ENCODE peak calls at places on chromosome 21, in ten cellular contexts. K is pancreas, X is skeletal muscle cell, W is coronary artery, V is IMR-90, A is AG09309, S is H7, F is AG04449, E is lower leg skin, C is tibial artery. J is an unnamed sample.

GRCh38 chr21:36323032-36323431 is 3.0 kb downstream of the MORC3 start:
- DNase-seq in X (no peak), F (no peak), V (peak; percentile 20), K (no peak), C (no peak), S (no peak), A (no peak), W (no peak), E (no peak), J (no peak)

GRCh38 chr21:29487154-29487553 is 188.4 kb downstream of the BACH1 start:
- DNase-seq in F (no peak), S (peak; percentile 21), X (no peak), E (no peak), A (no peak), V (no peak), C (no peak), W (no peak), K (no peak), J (no peak)

GRCh38 chr21:25944672-25945213 is 210.0 kb downstream of the GABPA start:
- DNase-seq in X (no peak), E (no peak), W (no peak), C (no peak), V (peak; percentile 32), S (no peak), F (no peak), K (no peak), A (no peak), J (no peak)

GRCh38 chr21:32474179-32475059 is 61.9 kb downstream of the EVA1C start:
- DNase-seq in E (peak; percentile 84), A (no peak), S (no peak), K (no peak), X (no peak), V (no peak), C (no peak), W (no peak), F (no peak), J (no peak)

GRCh38 chr21:31117046-31117916 is 79.0 kb upstream of the KRTAP19-8 start:
- DNase-seq in K (no peak), V (peak; percentile 86), X (peak; percentile 61), E (no peak), A (peak; percentile 28), S (no peak), F (peak; percentile 61), W (no peak), C (no peak), J (peak; percentile 39)

GRCh38 chr21:15754640-15755039 is 24.9 kb downstream of the USP25 start:
- DNase-seq in C (no peak), W (no peak), K (no peak), A (no peak), F (no peak), X (no peak), E (no peak), S (no peak), V (peak; percentile 66), J (no peak)

GRCh38 chr21:38303300-38303699 is 46.5 kb downstream of the KCNJ15 start:
- DNase-seq in C (peak; percentile 93), K (no peak), A (peak; percentile 93), V (peak; percentile 88), E (peak; percentile 93), F (peak; percentile 73), X (peak; percentile 99), W (peak; percentile 81), S (no peak), J (peak; percentile 77)

GRCh38 chr21:38824124-38824822 is 18.5 kb downstream of the ETS2 start:
- DNase-seq in S (no peak), K (no peak), F (no peak), A (no peak), C (no peak), V (peak; percentile 90), X (no peak), W (peak; percentile 63), E (no peak), J (no peak)

DNA sequence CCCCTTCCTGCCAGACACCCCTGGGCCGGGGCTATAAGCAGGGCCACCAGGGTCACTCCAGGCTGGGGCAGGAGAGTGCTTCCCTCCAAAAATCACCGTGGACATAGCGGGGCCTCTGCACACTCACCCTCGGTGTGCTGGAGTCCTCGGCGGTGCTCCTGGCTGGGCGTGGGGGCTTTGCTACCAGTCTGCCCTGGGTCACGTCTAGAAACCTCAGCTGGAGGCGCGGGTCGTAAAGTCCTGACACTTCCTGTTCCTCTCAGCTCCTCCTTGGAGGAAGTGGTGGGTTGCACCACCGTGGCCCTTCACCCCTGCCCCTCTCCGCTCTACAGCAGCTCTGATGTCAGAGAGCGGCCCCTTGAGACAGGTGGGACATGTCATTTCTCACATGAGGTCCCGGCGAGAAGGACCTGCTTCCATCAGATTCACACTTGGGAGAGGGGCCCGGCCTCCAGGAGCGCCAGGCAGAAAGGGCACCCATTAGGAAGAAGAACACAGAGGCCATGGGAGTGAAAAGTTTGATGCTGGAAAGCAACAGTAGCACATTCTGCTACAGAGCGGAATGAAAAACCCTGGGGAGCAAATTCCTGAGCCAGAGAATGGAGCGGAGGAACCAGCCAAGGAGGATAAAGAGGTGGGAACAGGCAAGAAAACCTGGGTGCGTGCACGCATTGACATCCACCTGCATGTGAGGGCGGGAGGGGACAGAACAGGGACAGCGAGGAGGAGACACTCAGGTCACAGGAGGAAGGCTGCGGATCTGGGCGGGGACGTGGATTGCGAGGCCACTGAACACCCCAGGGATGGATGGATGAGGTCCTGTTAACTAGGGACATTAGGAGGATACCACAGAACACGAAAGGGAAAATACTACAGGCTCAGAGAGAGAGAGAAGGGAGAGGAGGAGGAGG is at the start of gene ITGB2:
- DNase-seq in C (peak; percentile 55), V (no peak), S (no peak), A (no peak), K (no peak), X (no peak), E (no peak), W (no peak), F (no peak), J (no peak)
- H3K4me3 ChIP-seq in C (peak within 1 kb of the TSS; percentile 34), V (no peak within 1 kb of the TSS), S (no peak within 1 kb of the TSS), A (no peak within 1 kb of the TSS), K (no peak within 1 kb of the TSS), X (no peak within 1 kb of the TSS), E (no peak within 1 kb of the TSS), W (peak within 1 kb of the TSS; percentile 62), F (no peak within 1 kb of the TSS), J (no peak within 1 kb of the TSS)

GRCh38 chr21:44494956-44495355 is 39.6 kb downstream of the LRRC3 start:
- DNase-seq in S (no peak), K (no peak), W (no peak), X (no peak), E (no peak), V (no peak), F (no peak), C (no peak), A (no peak), J (no peak)

GRCh38 chr21:44495641-44496040 is 40.3 kb downstream of the LRRC3 start:
- DNase-seq in A (no peak), F (no peak), E (no peak), S (no peak), C (no peak), K (no peak), X (no peak), W (no peak), V (no peak), J (no peak)

GRCh38 chr21:44497641-44498243 is 42.3 kb downstream of the KRTAP10-1 start:
- DNase-seq in F (no peak), W (no peak), C (peak; percentile 61), E (no peak), A (no peak), V (no peak), S (peak; percentile 63), K (peak; percentile 30), X (no peak), J (no peak)

GRCh38 chr21:44496900-44497550 is 41.7 kb downstream of the LRRC3 start:
- DNase-seq in E (no peak), W (no peak), F (no peak), V (no peak), A (no peak), X (no peak), S (peak; percentile 55), K (no peak), C (no peak), J (no peak)

GRCh38 chr21:44496196-44496899 is 41.0 kb downstream of the LRRC3 start:
- DNase-seq in F (no peak), X (no peak), A (no peak), W (no peak), V (no peak), S (peak; percentile 67), E (no peak), C (no peak), K (no peak), J (no peak)
- H3K4me3 ChIP-seq in F (no peak overlapping the region), X (no peak overlapping the region), A (no peak overlapping the region), W (no peak overlapping the region), V (no peak overlapping the region), S (no peak overlapping the region), E (no peak overlapping the region), C (no peak overlapping the region), K (no peak overlapping the region), J (no peak overlapping the region)

GRCh38 chr21:35026153-35026499 is 23.0 kb downstream of the RUNX1 start:
- DNase-seq in E (no peak), S (no peak), W (no peak), F (no peak), C (no peak), A (no peak), X (no peak), V (no peak), K (no peak), J (no peak)

GRCh38 chr21:35026617-35027557 is 22.2 kb downstream of the RUNX1 start:
- DNase-seq in K (no peak), W (peak; percentile 72), V (peak; percentile 48), X (no peak), C (peak; percentile 59), E (peak; percentile 92), F (no peak), S (peak; percentile 66), A (no peak), J (no peak)

GRCh38 chr21:35025206-35026152 is 23.6 kb downstream of the RUNX1 start:
- DNase-seq in X (no peak), F (no peak), K (no peak), S (no peak), E (peak; percentile 74), C (no peak), A (no peak), W (peak; percentile 28), V (no peak), J (no peak)

GRCh38 chr21:35027558-35028450 is 21.3 kb downstream of the RUNX1 start:
- DNase-seq in S (no peak), V (no peak), F (no peak), X (no peak), A (no peak), K (no peak), C (no peak), W (peak; percentile 28), E (peak; percentile 14), J (no peak)

DNA sequence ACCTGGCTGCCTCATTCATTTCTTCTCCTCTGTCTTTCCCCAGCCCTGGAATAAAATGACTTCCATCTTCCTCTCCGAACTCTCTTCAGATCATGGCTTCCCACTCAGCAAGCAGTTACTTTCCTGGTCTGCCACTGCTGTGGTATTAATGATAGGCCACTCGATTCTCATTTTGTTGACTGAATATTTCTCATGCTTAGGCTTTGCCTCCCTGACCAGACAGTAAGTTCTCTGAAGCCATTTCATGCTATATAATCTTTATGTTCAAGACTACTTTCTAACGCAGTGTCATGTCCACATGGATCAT is 20.7 kb downstream of the RUNX1 start:
- DNase-seq in C (no peak), K (no peak), W (no peak), X (no peak), E (no peak), A (no peak), F (no peak), V (no peak), S (no peak), J (no peak)
- H3K4me3 ChIP-seq in C (no peak overlapping the region), K (no peak overlapping the region), W (no peak overlapping the region), X (no peak overlapping the region), E (no peak overlapping the region), A (no peak overlapping the region), F (no peak overlapping the region), V (no peak overlapping the region), S (no peak overlapping the region), J (no peak overlapping the region)

GRCh38 chr21:44933199-44933937 is 6.5 kb upstream of the SLX9 start:
- DNase-seq in A (no peak), K (no peak), V (no peak), F (no peak), X (no peak), E (no peak), S (peak; percentile 49), C (no peak), W (no peak), J (no peak)
- H3K4me3 ChIP-seq in A (no peak overlapping the region), K (no peak overlapping the region), V (no peak overlapping the region), F (no peak overlapping the region), X (no peak overlapping the region), E (no peak overlapping the region), S (no peak overlapping the region), C (no peak overlapping the region), W (peak overlapping the region; percentile 69), J (no peak overlapping the region)